ENCODE peak calls at places on chromosomes 6 and 20, in five cellular contexts. C is H4; L is RPMI7951; Y is T-helper 2 cell; D is activated naive CD8-positive, alpha-beta T cell treated with anti-CD3 and anti-CD28 coated beads, Interleukin-2, amount 50 U/mL, for 24 hours. Q is an unnamed sample.

GRCh38 chr6:21115111-21115510 is 478.4 kb upstream of the SOX4 start:
- DNase-seq in C (no peak), L (peak), Y (no peak), D (no peak), Q (no peak)

GRCh38 chr6:170523256-170524187 is 29.6 kb downstream of the PSMB1 start:
- DNase-seq in C (no peak), L (peak), Y (peak), D (peak), Q (no peak)

GRCh38 chr20:8788831-8789230 is 280.1 kb upstream of the PLCB4 start:
- DNase-seq in C (no peak), L (no peak), Y (no peak), D (no peak), Q (no peak)

GRCh38 chr6:90158945-90159344 is 137.7 kb downstream of the BACH2 start:
- DNase-seq in C (no peak), L (no peak), Y (no peak), D (no peak), Q (no peak)

GRCh38 chr6:157066781-157067491 is 256.4 kb downstream of the TMEM242 start:
- DNase-seq in C (no peak), L (no peak), Y (no peak), D (no peak), Q (no peak)

GRCh38 chr6:95078457-95078856 is 498.9 kb upstream of the MANEA start:
- DNase-seq in C (no peak), L (no peak), Y (no peak), D (no peak), Q (no peak)

GRCh38 chr20:59242714-59243626 is 57.4 kb upstream of the EDN3 start:
- DNase-seq in C (no peak), L (peak), Y (peak), D (peak), Q (no peak)

GRCh38 chr20:19903168-19903676 is 113.9 kb upstream of the NAA20 start:
- DNase-seq in C (peak), L (peak), Y (peak), D (no peak), Q (no peak)

GRCh38 chr6:29850011-29850553 is 22.5 kb downstream of the HLA-G start:
- DNase-seq in C (no peak), L (no peak), Y (peak), D (peak), Q (no peak)

GRCh38 chr20:35462351-35462750 is 7.0 kb downstream of the CEP250 start:
- DNase-seq in C (no peak), L (no peak), Y (no peak), D (no peak), Q (no peak)

GRCh38 chr6:27591660-27592059 is 118.8 kb upstream of the ZNF184 start:
- DNase-seq in C (peak), L (peak), Y (peak), D (peak), Q (no peak)

GRCh38 chr6:84522135-84522535 is 242.3 kb downstream of the TBX18 start:
- DNase-seq in C (peak), L (peak), Y (no peak), D (no peak), Q (peak)

GRCh38 chr20:22371843-22372242 is 212.5 kb downstream of the FOXA2 start:
- DNase-seq in C (no peak), L (no peak), Y (peak), D (no peak), Q (no peak)

GRCh38 chr20:37994512-37994911 is 38.7 kb downstream of the TTI1 start:
- DNase-seq in C (peak), L (peak), Y (no peak), D (no peak), Q (peak)

GRCh38 chr20:14997791-14998190 is 660.4 kb upstream of the FLRT3 start:
- DNase-seq in C (peak), L (peak), Y (no peak), D (no peak), Q (no peak)

GRCh38 chr20:49659096-49659495 is 54.6 kb downstream of the B4GALT5 start:
- DNase-seq in C (no peak), L (no peak), Y (no peak), D (no peak), Q (no peak)

GRCh38 chr20:36096404-36096799 is 58.1 kb upstream of the EPB41L1 start:
- DNase-seq in C (no peak), L (no peak), Y (no peak), D (no peak), Q (no peak)

GRCh38 chr6:167504412-167504961 is 179.6 kb downstream of the TTLL2 start:
- DNase-seq in C (no peak), L (no peak), Y (no peak), D (no peak), Q (no peak)

GRCh38 chr6:14037402-14038277 is 79.9 kb upstream of the CD83 start:
- DNase-seq in C (peak), L (peak), Y (peak), D (no peak), Q (peak)

GRCh38 chr20:61931476-61932198 is 134.0 kb downstream of the TAF4 start:
- DNase-seq in C (no peak), L (no peak), Y (no peak), D (no peak), Q (no peak)

Q was measured in AG04450.